ENCODE peak calls at places on chromosomes 12 and 14, in six cellular contexts. L, I, D, M, A and B are unnamed samples.

GRCh38 chr12:48972213-48973021 is 882 bp upstream of the WNT10B start:
- DNase-seq in A (no peak), D (no peak), L (no peak), I (no peak), M (no peak), B (no peak)

GRCh38 chr12:34598851-34599529 is 576.7 kb downstream of the ALG10 start:
- DNase-seq in I (no peak), L (no peak), M (no peak), D (peak), A (no peak), B (peak)

GRCh38 chr12:28457785-28458184 is 267.5 kb downstream of the CCDC91 start:
- DNase-seq in M (no peak), D (no peak), L (no peak), I (no peak), A (no peak), B (no peak)

GRCh38 chr12:121167232-121167820 is 34.6 kb downstream of the P2RX7 start:
- DNase-seq in D (no peak), I (no peak), M (no peak), L (no peak), A (no peak), B (no peak)

GRCh38 chr14:51020024-51020710 is 74.7 kb downstream of the TRIM9 start:
- DNase-seq in M (no peak), D (no peak), A (peak), L (no peak), I (no peak), B (no peak)

GRCh38 chr12:102167821-102168605 is 29.6 kb downstream of the PMCH start:
- DNase-seq in A (no peak), L (no peak), M (no peak), D (no peak), I (no peak), B (no peak)

GRCh38 chr12:25817166-25817565 is 141.3 kb upstream of the RASSF8 start:
- DNase-seq in D (no peak), I (no peak), M (no peak), L (no peak), A (no peak), B (no peak)

GRCh38 chr14:75634848-75635247 is 25.8 kb downstream of the ERG28 start:
- DNase-seq in A (no peak), I (no peak), M (no peak), L (no peak), D (no peak), B (no peak)

GRCh38 chr12:89882051-89882450 is 173.4 kb upstream of the ATP2B1 start:
- DNase-seq in D (no peak), I (no peak), A (no peak), M (no peak), L (no peak), B (no peak)

GRCh38 chr12:109934026-109934425 is 34.0 kb downstream of the TCHP start:
- DNase-seq in D (no peak), M (no peak), I (no peak), L (no peak), A (no peak), B (no peak)

GRCh38 chr12:62744551-62744950 is 190.4 kb downstream of the PPM1H start:
- DNase-seq in A (no peak), L (no peak), I (no peak), D (no peak), M (no peak), B (peak)

GRCh38 chr12:101792046-101792931 is 38.5 kb downstream of the GNPTAB start:
- DNase-seq in A (no peak), D (no peak), M (no peak), I (no peak), L (no peak), B (no peak)

GRCh38 chr14:31059152-31059924 is 33.2 kb upstream of the STRN3 start:
- DNase-seq in M (peak), D (peak), L (no peak), I (no peak), A (no peak), B (no peak)

GRCh38 chr12:58393152-58393551 is 451.8 kb downstream of the ATP23 start:
- DNase-seq in D (no peak), L (no peak), M (no peak), I (no peak), A (no peak), B (no peak)

GRCh38 chr12:122951979-122952892 is 14.0 kb downstream of the ABCB9 start:
- DNase-seq in L (peak), I (peak), M (peak), A (peak), D (peak), B (peak)

GRCh38 chr12:131568336-131568735 is 142.6 kb upstream of the SFSWAP start:
- DNase-seq in A (no peak), I (no peak), D (no peak), M (no peak), L (no peak), B (no peak)

GRCh38 chr14:105890474-105891220 is 364.3 kb downstream of the TMEM121 start:
- DNase-seq in M (peak), A (no peak), D (peak), L (peak), I (no peak), B (peak)

GRCh38 chr12:13745100-13745678 is 236.2 kb downstream of the GRIN2B start:
- DNase-seq in M (no peak), D (peak), L (peak), A (no peak), I (no peak), B (no peak)

GRCh38 chr12:49201595-49202295 is 12.9 kb upstream of the TUBA1A start:
- DNase-seq in M (no peak), A (peak), L (no peak), D (no peak), I (no peak), B (no peak)

GRCh38 chr14:99035712-99036593 is 236.0 kb downstream of the BCL11B start:
- DNase-seq in M (peak), L (peak), I (peak), A (no peak), D (peak), B (no peak)

GRCh38 chr12:10033783-10034381 is 3.4 kb downstream of the CLEC9A start:
- DNase-seq in L (no peak), D (no peak), M (no peak), I (no peak), A (no peak), B (no peak)

GRCh38 chr12:81224626-81225025 is 146.7 kb downstream of the ACSS3 start:
- DNase-seq in M (no peak), A (no peak), D (no peak), I (no peak), L (no peak), B (no peak)

GRCh38 chr14:92506230-92506629 is 7.4 kb upstream of the RIN3 start:
- DNase-seq in D (no peak), A (no peak), M (no peak), I (no peak), L (no peak), B (peak)

GRCh38 chr14:60561845-60562746 is 53.1 kb downstream of the SIX6 start:
- DNase-seq in M (peak), A (peak), D (no peak), I (no peak), L (peak), B (no peak)

GRCh38 chr12:2467447-2468195 is 327.1 kb upstream of the FKBP4 start:
- DNase-seq in L (no peak), A (no peak), D (no peak), I (no peak), M (no peak), B (no peak)

GRCh38 chr12:75725505-75726120 is 214.2 kb upstream of the KRR1 start:
- DNase-seq in A (no peak), D (no peak), M (no peak), L (no peak), I (no peak), B (no peak)

GRCh38 chr14:104582005-104582404 is 2.4 kb downstream of the C14orf180 start:
- DNase-seq in L (no peak), A (no peak), D (no peak), I (no peak), M (no peak), B (no peak)

GRCh38 chr14:44291516-44291915 is 215.6 kb downstream of the FSCB start:
- DNase-seq in M (no peak), L (no peak), D (no peak), A (no peak), I (no peak), B (no peak)

GRCh38 chr14:93002851-93003298 is 79.9 kb downstream of the CHGA start:
- DNase-seq in M (no peak), L (no peak), I (no peak), A (no peak), D (no peak), B (no peak)

GRCh38 chr12:130872179-130873096 is 572 bp downstream of the RAN start:
- DNase-seq in A (peak), M (peak), L (peak), I (no peak), D (peak), B (peak)

GRCh38 chr14:49677643-49678042 is 10.4 kb downstream of the POLE2 start:
- DNase-seq in I (no peak), A (no peak), L (no peak), D (no peak), M (no peak), B (no peak)

GRCh38 chr14:105168093-105168420 is 519 bp downstream of the JAG2 start:
- DNase-seq in I (no peak), A (no peak), D (no peak), L (no peak), M (no peak), B (no peak)

GRCh38 chr12:95815635-95816212 is 25.2 kb upstream of the NTN4 start:
- DNase-seq in A (no peak), D (no peak), I (no peak), L (no peak), M (no peak), B (no peak)